ENCODE peak calls at places on chromosome X, in six cellular contexts. H, R, U, J, B and L are unnamed samples.

GRCh38 chrX:43822015-43822414 is 60.2 kb downstream of the MAOB start:
- DNase-seq in H (peak; percentile 4), R (peak; percentile 33), U (no peak), J (no peak), B (peak; percentile 40), L (no peak)

GRCh38 chrX:70554523-70554922 is 109.9 kb downstream of the DLG3 start:
- DNase-seq in H (no peak), R (peak; percentile 1), U (no peak), J (no peak), B (no peak), L (no peak)

GRCh38 chrX:48789366-48790220 is 3.2 kb downstream of the GATA1 start:
- DNase-seq in H (no peak), R (no peak), U (no peak), J (no peak), B (no peak), L (no peak)

GRCh38 chrX:140389331-140389730 is 115.5 kb downstream of the SOX3 start:
- DNase-seq in H (no peak), R (no peak), U (no peak), J (no peak), B (no peak), L (no peak)

GRCh38 chrX:97334850-97335249 is 451.1 kb downstream of the RPA4 start:
- DNase-seq in H (no peak), R (no peak), U (no peak), J (no peak), B (no peak), L (no peak)

GRCh38 chrX:1029494-1029893 is 183.0 kb downstream of the CRLF2 start:
- DNase-seq in H (no peak), R (no peak), U (no peak), J (no peak), B (no peak), L (no peak)

GRCh38 chrX:107880054-107880610 is 54.5 kb downstream of the MID2 start:
- DNase-seq in H (peak; percentile 19), R (no peak), U (no peak), J (no peak), B (peak; percentile 40), L (no peak)

GRCh38 chrX:154797006-154797405 is 8.3 kb downstream of the MPP1 start:
- DNase-seq in H (no peak), R (no peak), U (no peak), J (no peak), B (no peak), L (no peak)

GRCh38 chrX:20663287-20663686 is 396.6 kb upstream of the RPS6KA3 start:
- DNase-seq in H (no peak), R (no peak), U (no peak), J (no peak), B (no peak), L (no peak)

GRCh38 chrX:107672955-107673378 is 44.7 kb downstream of the PRPS1 start:
- DNase-seq in H (peak; percentile 63), R (peak; percentile 56), U (peak; percentile 76), J (peak; percentile 87), B (peak; percentile 66), L (no peak)

GRCh38 chrX:39519213-39519544 is 578.6 kb downstream of the BCOR start:
- DNase-seq in H (no peak), R (no peak), U (no peak), J (no peak), B (no peak), L (peak; percentile 22)

GRCh38 chrX:44431206-44431605 is 87.7 kb upstream of the EFHC2 start:
- DNase-seq in H (peak; percentile 6), R (peak; percentile 16), U (peak; percentile 28), J (no peak), B (peak; percentile 81), L (no peak)

GRCh38 chrX:140661657-140662056 is 47.9 kb upstream of the LINC00632 start:
- DNase-seq in H (no peak), R (peak; percentile 3), U (no peak), J (no peak), B (no peak), L (no peak)

GRCh38 chrX:19799319-19800182 is 87.8 kb downstream of the SH3KBP1 start:
- DNase-seq in H (no peak), R (peak; percentile 31), U (no peak), J (no peak), B (no peak), L (no peak)

GRCh38 chrX:154727418-154728323 is 23.2 kb downstream of the GAB3 start:
- DNase-seq in H (no peak), R (peak; percentile 77), U (peak; percentile 36), J (no peak), B (peak; percentile 64), L (no peak)

GRCh38 chrX:132837126-132837525 is 121.3 kb downstream of the HS6ST2 start:
- DNase-seq in H (peak; percentile 27), R (no peak), U (peak; percentile 20), J (no peak), B (peak; percentile 19), L (no peak)

GRCh38 chrX:139933904-139934303 is 1.1 kb upstream of the ATP11C start:
- DNase-seq in H (no peak), R (no peak), U (no peak), J (no peak), B (no peak), L (no peak)

GRCh38 chrX:16160729-16161128 is 6.6 kb upstream of the MAGEB17 start:
- DNase-seq in H (peak; percentile 66), R (peak; percentile 88), U (peak; percentile 12), J (no peak), B (peak; percentile 85), L (no peak)

GRCh38 chrX:72245461-72246089 is 6.7 kb upstream of the ERCC6L start:
- DNase-seq in H (peak; percentile 13), R (peak; percentile 61), U (peak; percentile 75), J (peak; percentile 90), B (peak; percentile 41), L (no peak)

GRCh38 chrX:68807818-68808217 is 21.0 kb upstream of the EFNB1 start:
- DNase-seq in H (peak; percentile 18), R (no peak), U (no peak), J (peak; percentile 68), B (no peak), L (no peak)

GRCh38 chrX:64093761-64094160 is 111.7 kb downstream of the AMER1 start:
- DNase-seq in H (no peak), R (peak; percentile 4), U (no peak), J (peak; percentile 63), B (no peak), L (no peak)

GRCh38 chrX:41686788-41687187 is 2.0 kb upstream of the GPR34 start:
- DNase-seq in H (no peak), R (no peak), U (no peak), J (no peak), B (no peak), L (no peak)

GRCh38 chrX:39988496-39988895 is 109.3 kb downstream of the BCOR start:
- DNase-seq in H (no peak), R (no peak), U (no peak), J (no peak), B (no peak), L (no peak)

GRCh38 chrX:108001218-108001814 is 19.1 kb upstream of the TEX13B start:
- DNase-seq in H (peak; percentile 21), R (peak; percentile 36), U (peak; percentile 24), J (peak; percentile 57), B (peak; percentile 14), L (peak; percentile 66)

GRCh38 chrX:123313486-123313885 is 129.4 kb downstream of the GRIA3 start:
- DNase-seq in H (no peak), R (no peak), U (no peak), J (no peak), B (no peak), L (no peak)

GRCh38 chrX:118215346-118215745 is 98.7 kb upstream of the KLHL13 start:
- DNase-seq in H (no peak), R (no peak), U (no peak), J (no peak), B (peak; percentile 43), L (no peak)

GRCh38 chrX:94977562-94977961 is 1303.6 kb downstream of the FAM133A start:
- DNase-seq in H (no peak), R (no peak), U (no peak), J (no peak), B (no peak), L (no peak)

GRCh38 chrX:110383414-110383813 is 24.8 kb downstream of the RTL9 start:
- DNase-seq in H (no peak), R (peak; percentile 86), U (no peak), J (no peak), B (peak; percentile 41), L (no peak)

GRCh38 chrX:8815460-8816065 is 14.4 kb upstream of the FAM9A start:
- DNase-seq in H (peak; percentile 2), R (peak; percentile 40), U (peak; percentile 45), J (peak; percentile 53), B (peak; percentile 33), L (no peak)

GRCh38 chrX:73916931-73917657 is 354.1 kb downstream of the CHIC1 start:
- DNase-seq in H (peak; percentile 4), R (peak; percentile 91), U (no peak), J (no peak), B (peak; percentile 77), L (no peak)

GRCh38 chrX:69618803-69619202 is 2.9 kb downstream of the EDA start:
- DNase-seq in H (no peak), R (peak; percentile 2), U (peak; percentile 22), J (no peak), B (no peak), L (peak; percentile 25)

GRCh38 chrX:21975827-21976226 is 35.3 kb downstream of the SMS start:
- DNase-seq in H (no peak), R (peak; percentile 89), U (no peak), J (no peak), B (peak; percentile 19), L (peak; percentile 64)
- TF ChIP-seq CTCF in H (no peak), R (peak; percentile 72), U (no peak), J (peak; percentile 62), B (peak; percentile 40), L (peak; percentile 47)

GRCh38 chrX:24692305-24692704 is 1.4 kb upstream of the POLA1 start:
- DNase-seq in H (no peak), R (no peak), U (no peak), J (peak; percentile 81), B (no peak), L (no peak)
- TF ChIP-seq CTCF in H (no peak), R (no peak), U (no peak), J (no peak), B (no peak), L (no peak)

GRCh38 chrX:3697220-3697684 is 16.2 kb downstream of the PRKX start:
- DNase-seq in H (no peak), R (no peak), U (peak; percentile 17), J (no peak), B (peak; percentile 10), L (no peak)
- TF ChIP-seq CTCF in H (no peak), R (no peak), U (no peak), J (no peak), B (no peak), L (no peak)

GRCh38 chrX:38332505-38332904 is 5.2 kb upstream of the RPGR start:
- DNase-seq in H (no peak), R (no peak), U (no peak), J (no peak), B (no peak), L (no peak)

GRCh38 chrX:38336538-38337240 is 9.4 kb upstream of the RPGR start:
- DNase-seq in H (no peak), R (no peak), U (no peak), J (no peak), B (no peak), L (no peak)

DNA sequence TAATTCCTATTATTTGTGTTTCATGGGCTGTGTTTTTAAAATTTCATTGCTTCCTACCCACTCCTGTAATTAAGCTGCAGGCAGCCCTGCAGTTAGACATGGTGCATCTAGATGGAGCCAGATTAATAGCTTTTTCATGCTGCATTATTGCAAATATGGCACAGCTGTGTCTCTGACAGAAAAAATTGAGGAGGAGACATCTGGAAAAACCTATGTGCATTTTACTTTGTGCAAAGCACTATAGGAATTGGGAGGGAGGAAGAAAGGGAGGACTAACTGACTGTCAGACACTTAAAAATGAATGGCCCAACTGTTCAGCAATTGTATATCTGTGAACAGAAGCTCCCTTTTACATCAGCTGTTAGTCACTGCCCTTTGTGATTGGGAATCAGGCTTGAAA is 8.1 kb upstream of the RPGR start:
- DNase-seq in H (no peak), R (no peak), U (no peak), J (no peak), B (no peak), L (no peak)
- TF ChIP-seq CTCF in H (no peak), R (peak; percentile 13), U (no peak), J (no peak), B (peak; percentile 35), L (peak; percentile 65)